ENCODE peak calls at places on chromosomes 4 and X, in nine cellular contexts. X is transverse colon, J is suprapubic skin, Y is stomach, H is K562, F is HepG2, D is SK-N-SH, Q is H1, O is upper lobe of left lung. P is an unnamed sample. For H3K4me1 and H3K36me3, the result is how much of the 10 kb centered on the place peaks cover.

GRCh38 chr4:32148120-32148666 is 1428.0 kb downstream of the PCDH7 start:
- DNase-seq in X (no peak), J (no peak), Y (no peak), H (no peak), F (no peak), D (no peak), Q (no peak), O (no peak), P (no peak)

GRCh38 chr4:41719417-41719816 is 29.1 kb downstream of the PHOX2B start:
- DNase-seq in X (no peak), J (no peak), Y (no peak), H (no peak), F (no peak), D (no peak), Q (no peak), O (no peak), P (no peak)

GRCh38 chr4:8365951-8366350 is 74.6 kb downstream of the ACOX3 start:
- DNase-seq in X (no peak), J (no peak), Y (no peak), H (no peak), F (no peak), D (peak), Q (no peak), O (no peak), P (peak)

GRCh38 chr4:24794916-24795665 is at the start of gene SOD3:
- DNase-seq in X (peak), J (peak), Y (peak), H (peak), F (peak), D (no peak), Q (peak), O (peak), P (peak)

GRCh38 chrX:153590961-153591956 is 7.7 kb downstream of the CCNQ start:
- DNase-seq in X (peak), J (no peak), Y (no peak), H (no peak), F (no peak), D (no peak), Q (no peak), O (no peak), P (no peak)

GRCh38 chr4:106864231-106864630 is 171.9 kb downstream of the DKK2 start:
- DNase-seq in X (no peak), J (no peak), Y (no peak), H (no peak), F (no peak), D (no peak), Q (no peak), O (no peak), P (no peak)

GRCh38 chr4:88713782-88714181 is 16.2 kb upstream of the NAP1L5 start:
- DNase-seq in X (no peak), J (no peak), Y (no peak), H (no peak), F (no peak), D (no peak), Q (no peak), O (no peak), P (no peak)

GRCh38 chrX:113726898-113727297 is 857.0 kb upstream of the HTR2C start:
- DNase-seq in X (no peak), J (no peak), Y (no peak), H (no peak), F (no peak), D (no peak), Q (no peak), O (no peak), P (no peak)

GRCh38 chr4:173879286-173879908 is 349.4 kb upstream of the HAND2 start:
- DNase-seq in X (no peak), J (no peak), Y (no peak), H (no peak), F (no peak), D (no peak), Q (no peak), O (no peak), P (no peak)

GRCh38 chr4:150593996-150594395 is 12.0 kb downstream of the MAB21L2 start:
- DNase-seq in X (no peak), J (no peak), Y (no peak), H (peak), F (no peak), D (no peak), Q (no peak), O (no peak), P (no peak)

GRCh38 chr4:52172166-52172565 is 121.1 kb downstream of the SPATA18 start:
- DNase-seq in X (no peak), J (no peak), Y (no peak), H (peak), F (no peak), D (no peak), Q (no peak), O (no peak), P (no peak)

GRCh38 chrX:39972340-39972739 is 125.4 kb downstream of the BCOR start:
- DNase-seq in X (no peak), J (no peak), Y (no peak), H (no peak), F (no peak), D (no peak), Q (no peak), O (no peak), P (no peak)

GRCh38 chr4:8289956-8290700 is 20.6 kb downstream of the HTRA3 start:
- DNase-seq in X (no peak), J (peak), Y (no peak), H (no peak), F (no peak), D (no peak), Q (no peak), O (no peak), P (peak)

GRCh38 chr4:7206856-7207567 is 14.7 kb downstream of the SORCS2 start:
- DNase-seq in X (peak), J (no peak), Y (peak), H (peak), F (no peak), D (peak), Q (no peak), O (peak), P (peak)

GRCh38 chr4:137238456-137238855 is 293.8 kb downstream of the PCDH18 start:
- DNase-seq in X (no peak), J (no peak), Y (no peak), H (no peak), F (no peak), D (no peak), Q (no peak), O (no peak), P (no peak)

GRCh38 chrX:75784689-75785491 is at the start of gene MAGEE2:
- DNase-seq in X (no peak), J (no peak), Y (no peak), H (no peak), F (peak), D (peak), Q (no peak), O (no peak), P (no peak)

GRCh38 chr4:15649914-15650545 is 5.1 kb downstream of the FBXL5 start:
- DNase-seq in X (peak), J (no peak), Y (no peak), H (peak), F (peak), D (peak), Q (no peak), O (peak), P (no peak)

GRCh38 chr4:108502366-108502765 is 118.0 kb upstream of the RPL34 start:
- DNase-seq in X (no peak), J (no peak), Y (no peak), H (no peak), F (no peak), D (no peak), Q (no peak), O (no peak), P (no peak)

GRCh38 chr4:138869631-138870030 is 145.9 kb upstream of the NOCT start:
- DNase-seq in X (no peak), J (no peak), Y (no peak), H (no peak), F (no peak), D (no peak), Q (no peak), O (no peak), P (no peak)

GRCh38 chrX:107398115-107398514 is 51.3 kb upstream of the FRMPD3 start:
- DNase-seq in X (no peak), J (no peak), Y (no peak), H (no peak), F (no peak), D (no peak), Q (no peak), O (no peak), P (no peak)

GRCh38 chrX:13283512-13283911 is 36.3 kb downstream of the ATXN3L start:
- DNase-seq in X (no peak), J (no peak), Y (no peak), H (peak), F (no peak), D (no peak), Q (no peak), O (no peak), P (no peak)

GRCh38 chr4:158172558-158173258 is at the start of gene GASK1B:
- DNase-seq in X (peak), J (no peak), Y (no peak), H (peak), F (peak), D (peak), Q (no peak), O (peak), P (peak)

GRCh38 chr4:166965562-166965961 is 268.7 kb downstream of the SPOCK3 start:
- DNase-seq in X (no peak), J (no peak), Y (no peak), H (no peak), F (no peak), D (no peak), Q (no peak), O (no peak), P (no peak)

GRCh38 chr4:71130827-71131603 is 137.6 kb downstream of the DCK start:
- DNase-seq in X (no peak), J (no peak), Y (no peak), H (no peak), F (no peak), D (no peak), Q (no peak), O (no peak), P (no peak)

GRCh38 chr4:119693127-119693526 is 64.5 kb upstream of the PDE5A start:
- DNase-seq in X (no peak), J (no peak), Y (no peak), H (no peak), F (no peak), D (no peak), Q (no peak), O (no peak), P (no peak)

GRCh38 chrX:79530310-79531108 is 163.4 kb upstream of the ITM2A start:
- DNase-seq in X (no peak), J (no peak), Y (no peak), H (no peak), F (no peak), D (no peak), Q (no peak), O (no peak), P (no peak)

GRCh38 chrX:107713205-107714195 is 62.1 kb downstream of the TSC22D3 start:
- DNase-seq in X (peak), J (no peak), Y (no peak), H (no peak), F (no peak), D (no peak), Q (no peak), O (no peak), P (peak)

GRCh38 chr4:129117705-129118104 is 21.8 kb downstream of the C4orf33 start:
- DNase-seq in X (no peak), J (no peak), Y (no peak), H (no peak), F (no peak), D (no peak), Q (no peak), O (no peak), P (no peak)

GRCh38 chr4:173217727-173218126 is 49.1 kb downstream of the GALNT7 start:
- DNase-seq in X (no peak), J (no peak), Y (no peak), H (peak), F (no peak), D (no peak), Q (no peak), O (no peak), P (no peak)

GRCh38 chr4:87353592-87353991 is 30.9 kb upstream of the HSD17B13 start:
- DNase-seq in X (no peak), J (no peak), Y (no peak), H (peak), F (peak), D (peak), Q (peak), O (peak), P (no peak)

GRCh38 chrX:9312922-9313867 is 151.7 kb upstream of the TBL1X start:
- DNase-seq in X (peak), J (no peak), Y (peak), H (peak), F (peak), D (peak), Q (peak), O (peak), P (peak)

GRCh38 chr4:39950861-39951481 is 26.7 kb downstream of the PDS5A start:
- DNase-seq in X (no peak), J (no peak), Y (no peak), H (no peak), F (no peak), D (peak), Q (no peak), O (no peak), P (no peak)

GRCh38 chr4:74123065-74123728 is 24.2 kb upstream of the CXCL2 start:
- DNase-seq in X (no peak), J (no peak), Y (no peak), H (no peak), F (peak), D (no peak), Q (no peak), O (peak), P (no peak)

GRCh38 chr4:181957088-181957487 is 286.1 kb upstream of the TENM3 start:
- DNase-seq in X (no peak), J (no peak), Y (no peak), H (no peak), F (no peak), D (no peak), Q (no peak), O (no peak), P (no peak)

GRCh38 chr4:105637409-105638258 is 70.9 kb downstream of the INTS12 start:
- DNase-seq in X (peak), J (peak), Y (peak), H (peak), F (peak), D (peak), Q (no peak), O (peak), P (peak)

GRCh38 chr4:1243451-1244080 is 5.4 kb downstream of the CTBP1 start:
- DNase-seq in X (peak), J (peak), Y (no peak), H (no peak), F (no peak), D (peak), Q (peak), O (peak), P (peak)

GRCh38 chr4:57048590-57049304 is 61.4 kb downstream of the IGFBP7 start:
- DNase-seq in X (no peak), J (no peak), Y (no peak), H (no peak), F (no peak), D (no peak), Q (no peak), O (no peak), P (no peak)

GRCh38 chrX:15349046-15349445 is 13.7 kb upstream of the PIGA start:
- DNase-seq in X (peak), J (no peak), Y (peak), H (peak), F (peak), D (peak), Q (no peak), O (peak), P (peak)

GRCh38 chr4:148397006-148397673 is 45.1 kb downstream of the NR3C2 start:
- DNase-seq in X (peak), J (no peak), Y (no peak), H (no peak), F (no peak), D (peak), Q (no peak), O (no peak), P (no peak)

GRCh38 chrX:65697915-65698796 is 30.7 kb downstream of the MSN start:
- DNase-seq in X (peak), J (no peak), Y (peak), H (peak), F (no peak), D (no peak), Q (no peak), O (peak), P (no peak)

GRCh38 chrX:120468071-120468470 is 1.0 kb downstream of the LAMP2 start:
- DNase-seq in X (no peak), J (no peak), Y (no peak), H (no peak), F (no peak), D (no peak), Q (no peak), O (no peak), P (no peak)
- TF ChIP-seq EP300 in X (no peak), J (no peak), Y (no peak), H (no peak), F (no peak), D (no peak), Q (no peak), O (no peak), P (no peak)

GRCh38 chrX:24150051-24150790 is 692 bp downstream of the ZFX start:
- DNase-seq in X (peak), J (peak), Y (peak), H (peak), F (peak), D (peak), Q (peak), O (peak), P (peak)

GRCh38 chrX:24148118-24148517 is 1.4 kb upstream of the ZFX start:
- DNase-seq in X (no peak), J (no peak), Y (no peak), H (peak), F (no peak), D (no peak), Q (no peak), O (no peak), P (no peak)

GRCh38 chrX:24147165-24147564 is 2.4 kb upstream of the ZFX start:
- DNase-seq in X (no peak), J (no peak), Y (no peak), H (no peak), F (no peak), D (no peak), Q (no peak), O (no peak), P (no peak)

GRCh38 chrX:24149346-24150050 is at the start of gene ZFX:
- DNase-seq in X (peak), J (no peak), Y (peak), H (peak), F (peak), D (peak), Q (peak), O (peak), P (peak)

GRCh38 chrX:24148535-24149345 is 789 bp upstream of the ZFX start:
- DNase-seq in X (no peak), J (no peak), Y (no peak), H (peak), F (peak), D (peak), Q (no peak), O (peak), P (peak)
- H3K4me1 ChIP-seq in X (under half), J (under half), Y (half or more), H (under half), F (half or more), D (under half), Q (under half), O (half or more), P (under half)

GRCh38 chr4:102817613-102818268 is 9.6 kb downstream of the UBE2D3 start:
- DNase-seq in X (no peak), J (no peak), Y (no peak), H (no peak), F (no peak), D (no peak), Q (no peak), O (no peak), P (no peak)
- H3K36me3 ChIP-seq in X (under half), J (under half), Y (under half), H (half or more), F (under half), D (under half), Q (under half), O (under half), P (under half)

DNA sequence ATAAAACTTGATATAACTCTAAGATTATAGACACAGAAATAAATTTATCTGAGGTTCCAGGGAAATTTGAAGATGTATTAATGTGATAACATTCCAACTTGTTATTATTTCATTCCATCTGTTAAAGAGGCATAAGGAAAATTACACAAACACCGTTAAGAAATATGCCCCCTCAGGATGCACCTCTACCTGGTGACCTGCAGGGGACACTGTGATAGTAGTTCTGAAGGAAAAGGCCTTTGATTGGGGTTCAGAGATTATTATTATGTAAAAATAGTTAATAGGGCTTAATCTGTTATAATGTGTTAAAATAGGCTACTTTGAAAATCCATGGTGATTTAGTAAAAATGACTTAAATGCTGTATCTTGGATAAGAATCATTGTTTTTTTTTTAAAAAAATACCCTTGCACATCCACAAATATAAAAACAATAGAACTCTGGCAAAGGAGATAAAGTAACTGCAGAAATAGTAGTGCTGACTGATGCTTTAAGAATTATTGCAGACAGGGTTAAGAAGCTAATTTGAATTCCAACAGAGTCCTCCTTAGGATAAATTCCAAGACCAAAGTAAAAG is 6.1 kb upstream of the ABRAXAS1 start:
- DNase-seq in X (no peak), J (no peak), Y (no peak), H (peak), F (peak), D (peak), Q (no peak), O (no peak), P (no peak)
- TF ChIP-seq EP300 in X (no peak), J (no peak), Y (no peak), H (no peak), F (no peak), D (no peak), Q (no peak), O (no peak), P (no peak)

GRCh38 chr4:100823993-100824323 is 306.1 kb upstream of the EMCN start:
- DNase-seq in X (no peak), J (no peak), Y (no peak), H (no peak), F (no peak), D (no peak), Q (no peak), O (no peak), P (no peak)
- H3K4me1 ChIP-seq in X (under half), J (under half), Y (under half), H (under half), F (under half), D (under half), Q (under half), O (under half), P (under half)

GRCh38 chr4:75477201-75477600 is 37.0 kb downstream of the RCHY1 start:
- DNase-seq in X (no peak), J (no peak), Y (no peak), H (no peak), F (no peak), D (no peak), Q (no peak), O (no peak), P (no peak)
- H3K36me3 ChIP-seq in X (under half), J (under half), Y (half or more), H (under half), F (under half), D (half or more), Q (under half), O (under half), P (under half)

GRCh38 chr4:34766935-34767859 is 1477.1 kb downstream of the ARAP2 start:
- DNase-seq in X (no peak), J (no peak), Y (no peak), H (no peak), F (no peak), D (no peak), Q (no peak), O (no peak), P (no peak)

GRCh38 chr4:34771632-34772031 is 1472.7 kb downstream of the ARAP2 start:
- DNase-seq in X (no peak), J (no peak), Y (no peak), H (no peak), F (no peak), D (no peak), Q (no peak), O (no peak), P (no peak)
- TF ChIP-seq EP300 in X (no peak), J (no peak), Y (no peak), H (no peak), F (no peak), D (no peak), Q (no peak), O (no peak), P (no peak)

GRCh38 chr4:85565761-85566480 is 91.0 kb downstream of the ARHGAP24 start:
- DNase-seq in X (no peak), J (no peak), Y (no peak), H (no peak), F (no peak), D (no peak), Q (no peak), O (no peak), P (no peak)
- H3K4me1 ChIP-seq in X (under half), J (under half), Y (under half), H (under half), F (under half), D (under half), Q (under half), O (under half), P (under half)